ENCODE peak calls at places on chromosomes 3 and 15, in seven cellular contexts. B is mesenchymal stem cell, W is IMR-90, J is neuronal stem cell, N is H9, I is H1, X is trophoblast cell. P is an unnamed sample.

GRCh38 chr15:31461911-31462480 is 135.4 kb downstream of the KLF13 start:
- DNase-seq in B (no peak), I (no peak), J (no peak), X (no peak), W (no peak), N (peak; percentile 22), P (no peak)

GRCh38 chr3:23999012-23999641 is 54.0 kb downstream of the NR1D2 start:
- DNase-seq in B (peak; percentile 70), X (peak; percentile 90), J (peak; percentile 72), N (peak; percentile 49), W (peak; percentile 42), I (peak; percentile 92), P (peak; percentile 56)

GRCh38 chr3:152444029-152444641 is 175.4 kb downstream of the MBNL1 start:
- DNase-seq in N (no peak), W (peak; percentile 73), J (no peak), I (no peak), X (peak; percentile 73), B (peak; percentile 75), P (peak; percentile 59)

GRCh38 chr3:114290911-114291901 is 2.6 kb upstream of the TIGIT start:
- DNase-seq in N (peak; percentile 95), I (peak; percentile 100), X (peak; percentile 51), B (peak; percentile 49), W (peak; percentile 37), J (peak; percentile 79), P (peak; percentile 96)

GRCh38 chr15:26037369-26037768 is 174.2 kb upstream of the ATP10A start:
- DNase-seq in X (peak; percentile 18), N (no peak), B (no peak), I (no peak), J (no peak), W (no peak), P (no peak)

GRCh38 chr15:45618813-45619212 is 16.0 kb upstream of the SQOR start:
- DNase-seq in B (no peak), J (no peak), W (no peak), I (no peak), X (no peak), N (no peak), P (no peak)

GRCh38 chr3:8742921-8743605 is 9.5 kb downstream of the CAV3 start:
- DNase-seq in I (no peak), J (no peak), N (no peak), X (no peak), B (peak; percentile 57), W (peak; percentile 74), P (peak; percentile 47)

GRCh38 chr15:92808611-92809063 is 91.5 kb upstream of the CHD2 start:
- DNase-seq in B (peak; percentile 68), N (no peak), I (no peak), J (no peak), X (peak; percentile 72), W (peak; percentile 43), P (peak; percentile 77)

GRCh38 chr15:48802867-48803266 is 8.0 kb downstream of the CEP152 start:
- DNase-seq in X (peak; percentile 76), J (no peak), W (peak; percentile 97), I (no peak), N (no peak), B (peak; percentile 91), P (peak; percentile 43)

GRCh38 chr3:13493867-13494441 is 13.8 kb downstream of the HDAC11 start:
- DNase-seq in B (no peak), I (no peak), N (no peak), J (no peak), W (no peak), X (no peak), P (no peak)

GRCh38 chr3:82496890-82497560 is 735.6 kb upstream of the GBE1 start:
- DNase-seq in N (peak; percentile 50), J (no peak), W (no peak), B (no peak), X (peak; percentile 1), I (no peak), P (peak; percentile 68)

GRCh38 chr3:111072016-111072891 is 638 bp downstream of the NECTIN3 start:
- DNase-seq in W (peak; percentile 25), N (peak; percentile 42), X (peak; percentile 51), I (peak; percentile 64), B (peak; percentile 58), J (no peak), P (no peak)

GRCh38 chr3:43423142-43423541 is 136.8 kb downstream of the SNRK start:
- DNase-seq in N (no peak), W (peak; percentile 57), I (no peak), X (no peak), B (peak; percentile 22), J (no peak), P (no peak)

GRCh38 chr3:188916934-188917391 is 254.8 kb upstream of the TPRG1 start:
- DNase-seq in I (no peak), W (no peak), X (no peak), B (peak; percentile 26), J (no peak), N (no peak), P (no peak)

GRCh38 chr3:108324177-108324576 is 27.8 kb downstream of the HHLA2 start:
- DNase-seq in N (no peak), I (no peak), W (no peak), B (no peak), X (no peak), J (no peak), P (no peak)

GRCh38 chr3:14784087-14784596 is 34.6 kb upstream of the FGD5 start:
- DNase-seq in N (peak; percentile 61), W (no peak), I (no peak), J (no peak), X (no peak), B (no peak), P (no peak)

GRCh38 chr3:183210341-183210740 is 42.7 kb upstream of the B3GNT5 start:
- DNase-seq in B (no peak), J (no peak), W (no peak), N (no peak), I (no peak), X (peak; percentile 17), P (no peak)

GRCh38 chr3:18234717-18235335 is 190.3 kb downstream of the SATB1 start:
- DNase-seq in W (no peak), I (no peak), B (no peak), X (peak; percentile 52), J (no peak), N (no peak), P (peak; percentile 49)
- H3K18ac ChIP-seq in W (no peak overlapping the region), I (no peak overlapping the region), B (no peak overlapping the region), X (no peak overlapping the region), J (no peak overlapping the region), N (no peak overlapping the region), P (peak overlapping the region; percentile 80)

GRCh38 chr15:90036343-90036742 is 35.2 kb downstream of the ZNF710 start:
- DNase-seq in B (no peak), X (no peak), I (no peak), W (no peak), N (no peak), J (peak; percentile 56), P (no peak)
- H3K18ac ChIP-seq in B (peak overlapping the region; percentile 46), X (no peak overlapping the region), I (no peak overlapping the region), W (no peak overlapping the region), N (no peak overlapping the region), J (peak overlapping the region; percentile 68), P (no peak overlapping the region)

GRCh38 chr3:130073582-130073981 is 8.0 kb upstream of the ALG1L2 start:
- DNase-seq in I (no peak), W (no peak), B (no peak), X (no peak), N (no peak), J (no peak), P (no peak)

GRCh38 chr3:130081371-130081881 is at the start of gene ALG1L2:
- DNase-seq in X (no peak), I (no peak), N (no peak), J (no peak), W (no peak), B (no peak), P (no peak)

GRCh38 chr3:130077636-130078035 is 4.0 kb upstream of the ALG1L2 start:
- DNase-seq in X (no peak), I (no peak), W (no peak), J (no peak), N (no peak), B (no peak), P (no peak)
- H3K18ac ChIP-seq in X (no peak overlapping the region), I (no peak overlapping the region), W (no peak overlapping the region), J (no peak overlapping the region), N (no peak overlapping the region), B (no peak overlapping the region), P (no peak overlapping the region)

DNA sequence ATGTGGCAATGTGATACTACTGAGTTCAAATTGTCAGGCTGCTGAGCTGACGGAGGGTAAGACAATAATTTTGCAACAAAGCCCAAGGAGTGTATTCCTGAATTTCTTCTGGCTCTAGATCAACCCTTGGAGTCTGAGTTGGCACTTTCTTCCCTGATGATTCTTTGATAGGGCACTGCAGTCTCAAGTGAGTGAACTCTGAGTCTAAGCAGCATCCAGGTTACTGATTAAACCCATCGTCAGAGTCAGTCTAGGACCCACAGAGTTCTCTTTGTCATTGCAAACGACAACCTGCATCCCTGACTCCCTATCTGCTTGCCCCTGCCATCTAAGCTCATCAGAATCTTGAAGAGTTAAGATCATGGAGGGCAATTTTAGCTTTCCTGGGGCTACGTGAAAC is 58.6 kb downstream of the MME start:
- DNase-seq in N (no peak), J (no peak), W (no peak), X (no peak), I (no peak), B (no peak), P (no peak)
- H3K18ac ChIP-seq in N (no peak overlapping the region), J (no peak overlapping the region), W (no peak overlapping the region), X (no peak overlapping the region), I (no peak overlapping the region), B (no peak overlapping the region), P (no peak overlapping the region)

GRCh38 chr3:159760056-159760455 is 228.6 kb upstream of the IL12A start:
- DNase-seq in N (no peak), J (no peak), X (no peak), B (no peak), W (peak; percentile 38), I (no peak), P (no peak)
- H3K18ac ChIP-seq in N (no peak overlapping the region), J (no peak overlapping the region), X (no peak overlapping the region), B (no peak overlapping the region), W (no peak overlapping the region), I (no peak overlapping the region), P (no peak overlapping the region)

DNA sequence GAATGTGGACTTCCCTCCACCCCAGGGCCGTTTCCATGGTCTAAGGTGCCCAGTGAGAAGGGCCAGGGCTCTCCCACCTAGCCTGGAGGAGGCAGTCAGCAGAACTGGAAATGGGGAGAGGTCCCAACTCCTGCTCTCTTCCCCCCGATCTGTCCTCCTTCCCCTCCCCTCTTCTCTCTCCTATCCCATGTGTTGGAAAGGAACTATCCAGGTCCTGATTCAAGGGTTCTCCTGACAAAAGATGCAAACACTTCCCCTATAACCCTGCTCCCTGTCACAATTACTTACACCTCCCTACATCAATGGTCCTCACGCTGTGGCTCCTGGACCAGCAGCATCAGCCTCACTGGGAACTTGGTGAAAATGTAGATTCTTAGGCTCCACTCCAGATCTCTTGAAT is 6.0 kb downstream of the CIB2 start:
- DNase-seq in N (no peak), J (no peak), W (no peak), X (no peak), I (no peak), B (no peak), P (no peak)
- H3K18ac ChIP-seq in N (no peak overlapping the region), J (no peak overlapping the region), W (no peak overlapping the region), X (no peak overlapping the region), I (no peak overlapping the region), B (no peak overlapping the region), P (no peak overlapping the region)

DNA sequence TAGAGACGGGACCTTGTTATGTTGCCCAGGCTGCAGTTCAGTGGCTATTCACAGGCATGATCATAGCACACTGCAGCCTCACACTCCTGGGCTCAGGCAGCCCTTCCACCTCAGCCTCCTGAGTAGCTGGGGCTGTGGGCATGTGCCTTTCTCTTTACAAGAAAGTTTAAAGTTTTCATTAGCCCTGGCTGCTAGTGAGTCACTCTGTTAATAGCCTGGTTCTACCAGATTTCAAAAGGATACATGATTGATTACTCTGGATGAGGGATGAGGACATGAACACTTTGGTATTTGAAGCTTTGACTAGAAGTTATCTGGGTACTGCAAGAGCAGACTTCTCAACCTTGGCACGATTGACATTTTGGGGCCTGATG is 95.1 kb downstream of the DHX36 start:
- DNase-seq in X (no peak), W (peak; percentile 13), I (no peak), N (no peak), J (no peak), B (peak; percentile 50), P (no peak)
- H3K18ac ChIP-seq in X (no peak overlapping the region), W (peak overlapping the region; percentile 20), I (peak overlapping the region; percentile 20), N (no peak overlapping the region), J (no peak overlapping the region), B (no peak overlapping the region), P (no peak overlapping the region)